ENCODE peak calls at places on chromosomes 3 and 15, in six cellular contexts. N is central memory CD4-positive, alpha-beta T cell; Q is kidney glomerular epithelial cell; B is T-helper 1 cell; I is hypothalamus; M is islet precursor cell. R is an unnamed sample.

GRCh38 chr3:52670621-52671521 is 14.8 kb downstream of the PBRM1 start:
- DNase-seq in I (no peak), M (peak; percentile 75), N (peak; percentile 10), B (no peak), Q (peak; percentile 100), R (peak; percentile 33)

GRCh38 chr15:100759116-100759515 is 120.5 kb upstream of the ALDH1A3 start:
- DNase-seq in B (no peak), I (no peak), M (no peak), Q (no peak), N (no peak), R (no peak)

GRCh38 chr3:37923576-37923926 is 61.9 kb downstream of the CTDSPL start:
- DNase-seq in B (no peak), N (no peak), M (no peak), Q (no peak), I (no peak), R (no peak)

GRCh38 chr3:124791639-124792111 is 61.4 kb downstream of the UMPS start:
- DNase-seq in Q (peak; percentile 19), N (no peak), I (no peak), M (no peak), B (no peak), R (peak; percentile 38)

GRCh38 chr3:188573929-188574317 is 420.0 kb downstream of the LPP start:
- DNase-seq in Q (no peak), M (no peak), B (no peak), I (no peak), N (no peak), R (no peak)

GRCh38 chr3:38730281-38730680 is 80.8 kb upstream of the SCN5A start:
- DNase-seq in I (no peak), B (no peak), Q (peak; percentile 2), M (no peak), N (no peak), R (no peak)

GRCh38 chr3:51357856-51358255 is 27.2 kb upstream of the MANF start:
- DNase-seq in I (no peak), Q (no peak), N (no peak), M (no peak), B (no peak), R (no peak)

GRCh38 chr3:43105597-43106292 is at the start of gene POMGNT2:
- DNase-seq in B (peak; percentile 86), Q (peak; percentile 86), M (peak; percentile 95), N (peak; percentile 83), I (peak; percentile 90), R (peak; percentile 91)

GRCh38 chr15:75171408-75171807 is 30.3 kb upstream of the C15orf39 start:
- DNase-seq in I (no peak), M (no peak), B (no peak), Q (peak; percentile 24), N (no peak), R (no peak)

GRCh38 chr3:180804871-180805430 is 107.5 kb upstream of the FXR1 start:
- DNase-seq in B (no peak), I (peak; percentile 66), N (no peak), Q (peak; percentile 30), M (peak; percentile 88), R (no peak)

GRCh38 chr3:25587526-25587925 is 77.2 kb downstream of the TOP2B start:
- DNase-seq in I (no peak), Q (no peak), B (no peak), N (no peak), M (peak; percentile 21), R (peak; percentile 16)

GRCh38 chr15:38975282-38975990 is 410.8 kb upstream of the RASGRP1 start:
- DNase-seq in M (no peak), Q (peak; percentile 69), I (no peak), B (no peak), N (no peak), R (no peak)

GRCh38 chr15:73956276-73957086 is 30.2 kb downstream of the LOXL1 start:
- DNase-seq in N (no peak), I (no peak), Q (peak; percentile 96), M (peak; percentile 54), B (no peak), R (no peak)

GRCh38 chr15:88623061-88623460 is 1.9 kb downstream of the AEN start:
- DNase-seq in B (no peak), M (peak; percentile 83), I (no peak), Q (peak; percentile 93), N (no peak), R (no peak)

GRCh38 chr3:49718419-49719213 is 868 bp downstream of the AMIGO3 start:
- DNase-seq in M (peak; percentile 63), Q (no peak), I (peak; percentile 51), B (no peak), N (no peak), R (no peak)

GRCh38 chr15:25397110-25397509 is 41.7 kb downstream of the UBE3A start:
- DNase-seq in Q (no peak), I (no peak), N (no peak), B (no peak), M (no peak), R (no peak)

GRCh38 chr3:151156618-151157216 is 46.3 kb downstream of the GPR171 start:
- DNase-seq in Q (peak; percentile 82), I (peak; percentile 5), M (peak; percentile 64), N (peak; percentile 42), B (no peak), R (no peak)

GRCh38 chr3:187954486-187955075 is 199.4 kb upstream of the LPP start:
- DNase-seq in I (no peak), M (no peak), B (no peak), N (no peak), Q (peak; percentile 49), R (no peak)

GRCh38 chr3:62587579-62588031 is 214.3 kb upstream of the FEZF2 start:
- DNase-seq in B (no peak), I (no peak), Q (peak; percentile 61), N (no peak), M (peak; percentile 92), R (no peak)

GRCh38 chr15:94164202-94164807 is 67.1 kb upstream of the MCTP2 start:
- DNase-seq in Q (peak; percentile 58), B (peak; percentile 18), M (peak; percentile 80), I (peak; percentile 16), N (peak; percentile 24), R (peak; percentile 53)

GRCh38 chr3:126854666-126855065 is 128.2 kb upstream of the PLXNA1 start:
- DNase-seq in I (no peak), Q (no peak), B (no peak), N (no peak), M (no peak), R (no peak)

GRCh38 chr3:131053021-131053420 is 26.3 kb downstream of the NEK11 start:
- DNase-seq in Q (no peak), B (no peak), M (no peak), I (no peak), N (no peak), R (no peak)

GRCh38 chr3:65875395-65876027 is 163.2 kb downstream of the MAGI1 start:
- DNase-seq in N (no peak), Q (no peak), I (no peak), B (no peak), M (no peak), R (no peak)

GRCh38 chr15:69819371-69819770 is 278.3 kb downstream of the TLE3 start:
- DNase-seq in B (no peak), I (no peak), M (no peak), Q (no peak), N (no peak), R (no peak)

GRCh38 chr3:140597364-140597763 is 80.5 kb upstream of the TRIM42 start:
- DNase-seq in I (no peak), B (no peak), N (no peak), M (no peak), Q (no peak), R (no peak)

GRCh38 chr3:107561980-107562379 is 39.2 kb downstream of the BBX start:
- DNase-seq in M (no peak), I (no peak), Q (no peak), N (no peak), B (no peak), R (no peak)

R was measured in lung.